ENCODE peak calls at places on chromosomes 11 and 22, in nine cellular contexts. D is gastrocnemius medialis, R is A673, S is Peyer's patch, Z is heart right ventricle, T is GM23338, Y is brain microvascular endothelial cell, U is right lobe of liver, X is AG04450. E is an unnamed sample.
A peak's percentile ranks its signal among the peaks of the same experiment; 100 is the strongest.

GRCh38 chr22:30208631-30209603 is 37.6 kb downstream of the LIF start:
- DNase-seq in D (peak; percentile 30), R (no peak), S (peak; percentile 69), Z (peak; percentile 73), T (no peak), Y (peak; percentile 89), U (peak; percentile 63), X (peak; percentile 86), E (peak; percentile 96)

GRCh38 chr11:22922672-22923071 is 62.4 kb upstream of the CCDC179 start:
- DNase-seq in D (no peak), R (no peak), S (no peak), Z (no peak), T (no peak), Y (no peak), U (no peak), X (no peak), E (no peak)

GRCh38 chr11:95727630-95728029 is 62.0 kb downstream of the FAM76B start:
- DNase-seq in D (no peak), R (no peak), S (no peak), Z (no peak), T (no peak), Y (no peak), U (no peak), X (no peak), E (no peak)

GRCh38 chr11:95283653-95284052 is 52.7 kb upstream of the SESN3 start:
- DNase-seq in D (no peak), R (no peak), S (no peak), Z (no peak), T (no peak), Y (no peak), U (no peak), X (no peak), E (no peak)

GRCh38 chr11:2316963-2317244 is 15.1 kb downstream of the TSPAN32 start:
- DNase-seq in D (no peak), R (no peak), S (no peak), Z (no peak), T (no peak), Y (no peak), U (no peak), X (no peak), E (no peak)

GRCh38 chr22:38707346-38707745 is 1.6 kb downstream of the GTPBP1 start:
- DNase-seq in D (no peak), R (no peak), S (no peak), Z (no peak), T (no peak), Y (no peak), U (no peak), X (no peak), E (peak; percentile 33)

GRCh38 chr11:113926273-113927183 is 21.9 kb downstream of the HTR3B start:
- DNase-seq in D (no peak), R (no peak), S (no peak), Z (no peak), T (no peak), Y (no peak), U (no peak), X (no peak), E (no peak)

GRCh38 chr11:34223021-34223813 is 117.8 kb downstream of the NAT10 start:
- DNase-seq in D (peak; percentile 22), R (peak; percentile 76), S (peak; percentile 67), Z (peak; percentile 57), T (no peak), Y (peak; percentile 50), U (no peak), X (peak; percentile 55), E (no peak)

GRCh38 chr11:19820100-19820499 is 107.5 kb downstream of the NAV2 start:
- DNase-seq in D (no peak), R (no peak), S (no peak), Z (no peak), T (no peak), Y (no peak), U (no peak), X (no peak), E (peak; percentile 42)

GRCh38 chr11:108369064-108369463 is 98.3 kb downstream of the C11orf65 start:
- DNase-seq in D (no peak), R (no peak), S (no peak), Z (no peak), T (no peak), Y (no peak), U (no peak), X (no peak), E (peak; percentile 32)

GRCh38 chr11:132106336-132106982 is 736.0 kb downstream of the NTM start:
- DNase-seq in D (no peak), R (no peak), S (no peak), Z (no peak), T (no peak), Y (no peak), U (no peak), X (no peak), E (no peak)

GRCh38 chr11:61487342-61488025 is 21.1 kb upstream of the LRRC10B start:
- DNase-seq in D (no peak), R (no peak), S (no peak), Z (no peak), T (no peak), Y (no peak), U (no peak), X (no peak), E (no peak)

GRCh38 chr11:33930317-33931021 is 38.6 kb upstream of the LMO2 start:
- DNase-seq in D (peak; percentile 27), R (peak; percentile 100), S (no peak), Z (no peak), T (no peak), Y (no peak), U (no peak), X (no peak), E (peak; percentile 50)

GRCh38 chr11:66073669-66074068 is 3.6 kb downstream of the PACS1 start:
- DNase-seq in D (no peak), R (no peak), S (no peak), Z (no peak), T (no peak), Y (no peak), U (no peak), X (no peak), E (no peak)

GRCh38 chr22:19996694-19997384 is 19.8 kb downstream of the ARVCF start:
- DNase-seq in D (no peak), R (no peak), S (no peak), Z (peak; percentile 11), T (no peak), Y (no peak), U (no peak), X (no peak), E (no peak)

DNA sequence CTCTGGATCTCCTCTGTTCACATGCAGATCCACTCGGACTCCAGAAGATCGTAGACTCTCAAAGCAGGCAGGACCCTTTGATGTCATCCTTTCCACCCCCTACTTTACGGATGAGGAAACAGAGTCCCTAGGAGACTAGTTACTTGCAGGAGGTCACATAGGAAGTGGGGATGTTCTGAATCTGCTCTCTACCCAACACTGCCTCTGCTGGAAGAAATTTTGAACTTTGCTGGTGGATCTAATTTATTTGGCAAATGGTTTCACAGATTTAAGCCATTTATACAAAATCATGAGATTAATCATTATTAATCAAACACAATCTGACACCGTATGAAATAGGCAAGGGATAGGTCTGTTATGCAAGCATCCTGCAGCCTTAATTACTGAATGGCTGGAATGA is 55.0 kb upstream of the USP47 start:
- DNase-seq in D (no peak), R (peak; percentile 22), S (no peak), Z (no peak), T (peak; percentile 50), Y (peak; percentile 33), U (no peak), X (no peak), E (peak; percentile 40)
- TF ChIP-seq CTCF in D (peak; percentile 46), R (peak; percentile 46), S (no peak), Z (peak; percentile 59), T (peak; percentile 68), Y (peak; percentile 67), U (peak; percentile 38), X (peak; percentile 73), E (peak; percentile 64)

DNA sequence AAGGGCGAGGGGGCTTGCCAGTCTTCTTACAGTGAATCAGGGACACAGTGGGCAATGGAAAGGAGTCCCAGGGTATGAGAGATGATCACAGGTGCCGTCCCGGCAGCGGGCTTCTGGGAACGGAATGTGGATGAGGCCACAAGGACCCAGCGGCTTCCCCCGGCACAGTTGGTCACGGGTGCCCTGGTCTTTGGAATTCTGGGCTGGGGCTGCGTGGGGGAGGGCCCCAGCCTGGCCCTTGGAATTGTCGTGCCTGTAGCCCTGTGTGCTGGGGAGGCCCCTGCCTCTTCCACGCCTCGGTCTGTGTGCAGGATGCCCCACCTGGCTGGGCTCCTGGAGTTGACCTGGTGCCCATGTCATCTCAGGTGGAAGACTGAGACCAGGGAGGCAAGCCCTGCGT is 76.6 kb downstream of the FBLN1 start:
- DNase-seq in D (no peak), R (no peak), S (no peak), Z (no peak), T (no peak), Y (no peak), U (no peak), X (no peak), E (no peak)
- H3K27ac ChIP-seq in D (no peak overlapping the region), R (no peak overlapping the region), S (no peak overlapping the region), Z (no peak overlapping the region), T (no peak overlapping the region), Y (no peak overlapping the region), U (no peak overlapping the region), X (no peak overlapping the region), E (no peak overlapping the region)

DNA sequence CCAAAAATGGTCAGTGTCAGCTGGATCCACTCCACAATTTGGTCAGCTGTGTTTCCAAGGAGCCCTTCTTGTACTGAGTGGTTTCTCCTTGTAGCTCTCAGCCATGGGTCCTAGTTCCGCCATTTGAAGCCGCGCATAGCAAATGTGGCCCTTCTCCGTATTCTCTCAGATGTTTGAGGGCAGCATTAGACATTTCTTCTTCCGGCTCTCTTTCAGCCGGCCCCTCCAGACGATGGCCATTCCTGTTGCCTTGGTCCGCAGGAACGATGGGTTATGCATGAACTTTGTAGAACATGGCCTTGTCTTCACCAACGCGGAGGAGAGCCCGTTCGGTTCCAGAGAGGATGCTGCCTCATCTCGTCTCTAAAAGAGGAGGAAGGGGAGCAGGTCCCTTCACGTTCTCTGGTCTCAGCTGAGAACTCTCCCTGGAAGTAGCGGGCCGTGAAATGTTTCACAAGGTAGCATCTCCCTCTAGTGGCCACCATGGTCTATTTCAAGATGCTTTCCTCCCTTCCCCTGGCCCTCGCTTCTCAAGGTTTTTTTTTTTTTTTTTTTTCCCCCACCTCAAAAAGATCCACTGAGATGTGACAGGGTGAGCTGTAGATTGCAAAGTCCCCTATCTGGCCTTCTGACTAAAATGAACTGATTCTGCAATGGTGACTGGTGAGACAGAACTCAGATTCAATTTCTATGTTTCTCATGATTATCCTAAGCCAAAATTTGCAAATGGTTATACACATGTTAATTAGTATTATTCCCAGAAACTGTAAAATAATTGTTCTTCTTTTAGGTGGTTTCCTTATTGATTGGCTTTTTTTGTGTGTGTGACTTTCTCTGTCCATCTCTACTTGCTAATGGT is 19.8 kb upstream of the PLET1 start:
- DNase-seq in D (peak; percentile 59), R (peak; percentile 95), S (peak; percentile 88), Z (no peak), T (peak; percentile 95), Y (peak; percentile 78), U (peak; percentile 37), X (peak; percentile 63), E (peak; percentile 90)
- H3K4me3 ChIP-seq in D (peak overlapping the region; percentile 55), R (peak overlapping the region; percentile 49), S (peak overlapping the region; percentile 28), Z (peak overlapping the region; percentile 55), T (peak overlapping the region; percentile 52), Y (peak overlapping the region; percentile 57), U (peak overlapping the region; percentile 49), X (peak overlapping the region; percentile 55), E (peak overlapping the region; percentile 19)

DNA sequence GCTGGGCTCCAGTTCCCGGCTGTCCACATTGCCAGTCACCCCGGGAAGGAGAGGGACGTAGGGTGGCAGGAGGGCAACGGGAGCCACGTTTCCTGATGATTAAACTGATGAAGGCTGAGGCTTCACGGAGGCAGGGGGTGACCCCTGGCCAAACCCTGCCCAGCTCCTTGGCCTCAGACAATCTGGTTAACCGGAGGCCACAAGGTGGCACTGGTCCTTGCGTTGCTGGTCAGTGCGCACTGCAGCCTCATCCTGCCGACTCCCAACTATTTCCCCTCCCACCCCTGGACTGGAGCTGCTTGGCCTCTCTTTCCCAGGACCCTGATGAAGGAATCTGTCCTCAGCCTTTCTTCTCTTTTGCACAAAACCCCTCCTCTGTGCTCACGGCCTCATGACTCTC is 75.3 kb downstream of the PDE2A start:
- DNase-seq in D (no peak), R (no peak), S (peak; percentile 56), Z (peak; percentile 55), T (peak; percentile 79), Y (peak; percentile 27), U (peak; percentile 70), X (no peak), E (peak; percentile 61)
- TF ChIP-seq CTCF in D (peak; percentile 71), R (peak; percentile 17), S (peak; percentile 14), Z (peak; percentile 71), T (peak; percentile 85), Y (peak; percentile 69), U (peak; percentile 65), X (peak; percentile 50), E (peak; percentile 62)